ENCODE peak calls at places on chromosomes 4 and X, in five cellular contexts. One of them, this sample, is unnamed.

GRCh38 chr4:143721317-143721716 is 20.8 kb upstream of the FREM3 start:
- DNase-seq in transverse colon: no peak
- DNase-seq in left lung: no peak
- DNase-seq in uterus: no peak
- DNase-seq in WERI-Rb-1: no peak
- DNase-seq in this sample: no peak

GRCh38 chr4:16125571-16126445 is 42.0 kb upstream of the PROM1 start:
- DNase-seq in transverse colon: no peak
- DNase-seq in left lung: no peak
- DNase-seq in uterus: no peak
- DNase-seq in WERI-Rb-1: no peak
- DNase-seq in this sample: no peak

GRCh38 chrX:92213781-92214180 is 434.6 kb downstream of the PCDH11X start:
- DNase-seq in transverse colon: no peak
- DNase-seq in left lung: no peak
- DNase-seq in uterus: no peak
- DNase-seq in WERI-Rb-1: no peak
- DNase-seq in this sample: no peak

GRCh38 chr4:165877291-165877690 is 4.3 kb downstream of the TLL1 start:
- DNase-seq in transverse colon: no peak
- DNase-seq in left lung: no peak
- DNase-seq in uterus: no peak
- DNase-seq in WERI-Rb-1: no peak
- DNase-seq in this sample: no peak

GRCh38 chr4:38818441-38818976 is 13.9 kb upstream of the TLR1 start:
- DNase-seq in transverse colon: no peak
- DNase-seq in left lung: no peak
- DNase-seq in uterus: no peak
- DNase-seq in WERI-Rb-1: no peak
- DNase-seq in this sample: no peak

GRCh38 chr4:146511381-146511780 is 10.4 kb downstream of the SLC10A7 start:
- DNase-seq in transverse colon: no peak
- DNase-seq in left lung: no peak
- DNase-seq in uterus: no peak
- DNase-seq in WERI-Rb-1: no peak
- DNase-seq in this sample: no peak

GRCh38 chrX:152912121-152912520 is 14.3 kb downstream of the ZNF185 start:
- DNase-seq in transverse colon: no peak
- DNase-seq in left lung: no peak
- DNase-seq in uterus: no peak
- DNase-seq in WERI-Rb-1: no peak
- DNase-seq in this sample: no peak

GRCh38 chr4:8723222-8723980 is 130.8 kb downstream of the CPZ start:
- DNase-seq in transverse colon: peak
- DNase-seq in left lung: peak
- DNase-seq in uterus: peak
- DNase-seq in WERI-Rb-1: peak
- DNase-seq in this sample: peak

GRCh38 chrX:6384391-6384790 is 150.5 kb downstream of the VCX3A start:
- DNase-seq in transverse colon: no peak
- DNase-seq in left lung: no peak
- DNase-seq in uterus: no peak
- DNase-seq in WERI-Rb-1: no peak
- DNase-seq in this sample: no peak

GRCh38 chr4:107600993-107601392 is 119.0 kb downstream of the PAPSS1 start:
- DNase-seq in transverse colon: no peak
- DNase-seq in left lung: no peak
- DNase-seq in uterus: no peak
- DNase-seq in WERI-Rb-1: no peak
- DNase-seq in this sample: no peak

GRCh38 chr4:158824425-158825274 is 55.8 kb downstream of the FNIP2 start:
- DNase-seq in transverse colon: no peak
- DNase-seq in left lung: no peak
- DNase-seq in uterus: no peak
- DNase-seq in WERI-Rb-1: no peak
- DNase-seq in this sample: no peak

GRCh38 chrX:37905436-37906147 is 58.2 kb upstream of the DYNLT3 start:
- DNase-seq in transverse colon: no peak
- DNase-seq in left lung: peak
- DNase-seq in uterus: peak
- DNase-seq in WERI-Rb-1: peak
- DNase-seq in this sample: peak

GRCh38 chr4:165118256-165118909 is 5.7 kb upstream of the TMEM192 start:
- DNase-seq in transverse colon: no peak
- DNase-seq in left lung: no peak
- DNase-seq in uterus: no peak
- DNase-seq in WERI-Rb-1: no peak
- DNase-seq in this sample: no peak

GRCh38 chr4:163132469-163133222 is 34.0 kb downstream of the NAF1 start:
- DNase-seq in transverse colon: no peak
- DNase-seq in left lung: no peak
- DNase-seq in uterus: no peak
- DNase-seq in WERI-Rb-1: no peak
- DNase-seq in this sample: no peak

DNA sequence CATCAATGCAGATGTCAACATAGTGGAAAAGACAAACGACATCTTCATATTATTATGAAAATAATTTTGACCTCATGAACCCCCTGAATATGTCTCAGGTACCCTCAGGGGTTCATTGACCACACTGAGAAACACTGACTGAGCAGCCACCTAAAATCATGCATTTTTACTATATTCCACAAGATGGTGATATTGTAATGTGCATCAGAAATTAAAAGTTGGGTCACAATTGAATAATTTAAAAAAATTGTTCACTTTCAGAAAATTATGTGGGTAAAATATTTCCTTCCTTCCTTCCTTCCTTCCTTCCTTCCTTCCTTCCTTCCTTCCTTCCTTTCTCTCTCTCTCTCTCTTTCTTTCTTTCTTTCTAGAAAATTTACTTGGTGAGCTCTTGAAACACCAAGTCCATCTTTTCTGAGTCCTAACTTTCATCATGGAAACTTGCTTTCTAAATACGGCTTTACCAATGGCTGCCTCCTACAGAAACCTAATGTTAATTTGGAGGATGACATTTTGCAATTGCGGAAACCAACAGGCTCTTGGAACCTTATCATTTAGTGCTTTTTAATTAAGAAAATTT is 103.6 kb downstream of the RTL3 start:
- DNase-seq in transverse colon: no peak
- DNase-seq in left lung: no peak
- DNase-seq in uterus: no peak
- DNase-seq in WERI-Rb-1: no peak
- DNase-seq in this sample: no peak
- TF ChIP-seq CTCF in transverse colon: peak
- TF ChIP-seq CTCF in left lung: no peak
- TF ChIP-seq CTCF in uterus: peak
- TF ChIP-seq CTCF in WERI-Rb-1: no peak
- TF ChIP-seq CTCF in this sample: no peak

DNA sequence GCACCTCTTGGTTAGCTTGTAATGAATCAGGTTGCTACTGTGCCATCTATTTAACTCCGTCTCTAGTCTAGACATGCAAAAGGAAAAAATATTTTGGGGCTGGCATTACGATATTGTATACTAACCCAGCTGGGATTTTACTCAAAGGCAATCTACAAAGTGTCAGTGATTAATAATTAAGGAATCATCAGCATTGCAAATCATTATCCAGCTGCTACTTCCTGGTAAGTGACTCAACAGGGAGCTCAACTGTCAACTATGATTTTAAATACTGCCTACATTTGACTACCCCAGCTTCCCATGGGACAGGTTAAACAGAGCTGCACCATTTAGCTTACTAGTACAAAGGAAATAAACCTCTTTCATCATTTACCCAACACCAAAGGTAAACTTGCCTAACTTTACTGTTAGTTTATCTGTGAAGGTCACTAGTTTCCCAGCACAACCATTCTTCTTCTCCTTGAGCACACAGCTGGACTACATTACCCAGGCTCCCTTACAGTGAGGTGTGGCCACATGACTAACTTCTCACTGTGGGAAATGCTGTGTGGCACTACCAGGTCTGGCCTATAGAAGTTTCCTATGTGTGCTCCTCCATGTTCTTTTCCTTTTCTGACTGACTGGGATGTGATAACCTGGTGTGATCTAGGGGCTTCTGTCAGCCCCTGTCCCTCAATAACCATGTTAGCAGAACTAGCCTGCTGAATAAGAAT is 21.0 kb upstream of the TRPC5OS start:
- DNase-seq in transverse colon: no peak
- DNase-seq in left lung: no peak
- DNase-seq in uterus: no peak
- DNase-seq in WERI-Rb-1: peak
- DNase-seq in this sample: no peak
- TF ChIP-seq CTCF in transverse colon: no peak
- TF ChIP-seq CTCF in left lung: no peak
- TF ChIP-seq CTCF in uterus: no peak
- TF ChIP-seq CTCF in WERI-Rb-1: no peak
- TF ChIP-seq CTCF in this sample: no peak

GRCh38 chrX:11381464-11381863 is 88.3 kb downstream of the AMELX start:
- DNase-seq in transverse colon: peak
- DNase-seq in left lung: no peak
- DNase-seq in uterus: no peak
- DNase-seq in WERI-Rb-1: peak
- DNase-seq in this sample: no peak
- TF ChIP-seq CTCF in transverse colon: peak
- TF ChIP-seq CTCF in left lung: peak
- TF ChIP-seq CTCF in uterus: peak
- TF ChIP-seq CTCF in WERI-Rb-1: peak
- TF ChIP-seq CTCF in this sample: peak

GRCh38 chrX:135973548-135974278 is at the start of gene MMGT1:
- DNase-seq in transverse colon: peak
- DNase-seq in left lung: peak
- DNase-seq in uterus: peak
- DNase-seq in WERI-Rb-1: peak
- DNase-seq in this sample: peak
- TF ChIP-seq CTCF in transverse colon: peak
- TF ChIP-seq CTCF in left lung: no peak
- TF ChIP-seq CTCF in uterus: peak
- TF ChIP-seq CTCF in WERI-Rb-1: no peak
- TF ChIP-seq CTCF in this sample: no peak

GRCh38 chr4:123399638-123400358 is 3.2 kb downstream of the SPRY1 start:
- DNase-seq in transverse colon: no peak
- DNase-seq in left lung: no peak
- DNase-seq in uterus: no peak
- DNase-seq in WERI-Rb-1: no peak
- DNase-seq in this sample: no peak

GRCh38 chr4:123397276-123398150 is 918 bp downstream of the SPRY1 start:
- DNase-seq in transverse colon: peak
- DNase-seq in left lung: peak
- DNase-seq in uterus: peak
- DNase-seq in WERI-Rb-1: peak
- DNase-seq in this sample: no peak

GRCh38 chr4:123396294-123397275 is at the start of gene SPRY1:
- DNase-seq in transverse colon: peak
- DNase-seq in left lung: peak
- DNase-seq in uterus: peak
- DNase-seq in WERI-Rb-1: peak
- DNase-seq in this sample: peak

GRCh38 chr4:123398803-123399637 is 2.4 kb downstream of the SPRY1 start:
- DNase-seq in transverse colon: peak
- DNase-seq in left lung: peak
- DNase-seq in uterus: peak
- DNase-seq in WERI-Rb-1: peak
- DNase-seq in this sample: peak

GRCh38 chr4:123398151-123398802 is 1.7 kb downstream of the SPRY1 start:
- DNase-seq in transverse colon: peak
- DNase-seq in left lung: peak
- DNase-seq in uterus: peak
- DNase-seq in WERI-Rb-1: peak
- DNase-seq in this sample: peak
- TF ChIP-seq CTCF in transverse colon: peak
- TF ChIP-seq CTCF in left lung: peak
- TF ChIP-seq CTCF in uterus: peak
- TF ChIP-seq CTCF in WERI-Rb-1: peak
- TF ChIP-seq CTCF in this sample: peak

This sample was measured in mesothelial cell of epicardium.